ENCODE peak calls at places on chromosomes 1 and 21, in seven cellular contexts. C is activated T-cell treated with anti-CD3 and anti-CD28 coated beads, Interleukin-2, amount 50 U/mL, for 4 hours; H is stimulated activated CD8-positive, alpha-beta memory T cell treated with anti-CD3 and anti-CD28 coated beads, Interleukin-2, amount 100 ng/mL, for 1 hour; E is mammary epithelial cell; R is ACHN; A is Caki2; I is NCI-H146. N is an unnamed sample.

GRCh38 chr21:42545745-42546144 is 32.1 kb downstream of the SLC37A1 start:
- DNase-seq in H (no peak), E (no peak), I (no peak), C (no peak), A (no peak), R (no peak), N (no peak)

GRCh38 chr21:15520811-15521643 is 208.8 kb upstream of the USP25 start:
- DNase-seq in A (no peak), C (no peak), R (peak), H (no peak), E (no peak), I (no peak), N (no peak)

GRCh38 chr1:114002492-114003290 is 23.4 kb downstream of the OLFML3 start:
- DNase-seq in E (no peak), I (no peak), C (no peak), R (no peak), H (no peak), A (no peak), N (no peak)

GRCh38 chr1:59699227-59699847 is 115.4 kb upstream of the HOOK1 start:
- DNase-seq in C (peak), E (no peak), A (peak), I (peak), R (peak), H (no peak), N (no peak)

GRCh38 chr1:109214695-109215623 is 1.2 kb downstream of the SARS1 start:
- DNase-seq in H (no peak), C (peak), E (peak), I (peak), A (peak), R (peak), N (no peak)

GRCh38 chr1:2128189-2128901 is 66.2 kb downstream of the FAAP20 start:
- DNase-seq in R (no peak), E (no peak), H (no peak), C (no peak), I (no peak), A (no peak), N (no peak)

GRCh38 chr1:35850051-35850450 is 33.0 kb upstream of the AGO1 start:
- DNase-seq in I (no peak), H (no peak), C (no peak), R (no peak), A (no peak), E (no peak), N (no peak)

GRCh38 chr21:42164064-42164789 is 54.7 kb upstream of the ABCG1 start:
- DNase-seq in C (peak), R (peak), A (peak), H (peak), I (peak), E (peak), N (no peak)

GRCh38 chr1:90957497-90957896 is 64.3 kb downstream of the ZNF644 start:
- DNase-seq in E (no peak), C (no peak), A (no peak), R (no peak), H (no peak), I (no peak), N (no peak)

GRCh38 chr1:152050886-152051764 is 14.3 kb upstream of the S100A11 start:
- DNase-seq in R (no peak), H (no peak), C (no peak), I (no peak), A (peak), E (peak), N (no peak)

GRCh38 chr1:183764981-183765380 is 39.9 kb upstream of the RGL1 start:
- DNase-seq in A (no peak), E (peak), I (no peak), C (no peak), R (no peak), H (no peak), N (no peak)

GRCh38 chr1:178450871-178451270 is 45.9 kb downstream of the CLEC20A start:
- DNase-seq in A (no peak), I (no peak), C (no peak), E (no peak), R (no peak), H (no peak), N (no peak)

GRCh38 chr1:239899747-239900146 is 191.9 kb upstream of the FMN2 start:
- DNase-seq in I (no peak), H (no peak), E (no peak), A (no peak), R (no peak), C (no peak), N (no peak)

GRCh38 chr1:168693197-168693871 is 35.7 kb downstream of the DPT start:
- DNase-seq in H (no peak), E (no peak), I (no peak), C (no peak), A (peak), R (no peak), N (no peak)

GRCh38 chr1:57312869-57313268 is 111.0 kb downstream of the DAB1 start:
- DNase-seq in R (no peak), E (no peak), I (no peak), C (no peak), H (no peak), A (no peak), N (no peak)

GRCh38 chr1:228305721-228306152 is 97.9 kb downstream of the OBSCN start:
- DNase-seq in C (no peak), A (no peak), E (no peak), R (no peak), I (no peak), H (no peak), N (no peak)

GRCh38 chr1:204976666-204977065 is 66.3 kb upstream of the CNTN2 start:
- DNase-seq in R (no peak), E (no peak), H (no peak), I (no peak), C (no peak), A (no peak), N (no peak)

GRCh38 chr1:40530735-40531380 is 579 bp upstream of the ZNF684 start:
- DNase-seq in C (no peak), H (no peak), I (peak), A (no peak), E (no peak), R (no peak), N (no peak)

GRCh38 chr1:26353976-26354820 is at the start of gene CRYBG2:
- DNase-seq in H (no peak), C (no peak), A (no peak), R (no peak), I (no peak), E (peak), N (no peak)

GRCh38 chr1:35112668-35113067 is 33.5 kb downstream of the ZMYM1 start:
- DNase-seq in I (no peak), H (no peak), C (no peak), R (peak), A (no peak), E (no peak), N (no peak)

GRCh38 chr1:75233302-75233929 is 99.2 kb downstream of the LHX8 start:
- DNase-seq in R (peak), I (peak), A (peak), E (peak), H (no peak), C (no peak), N (no peak)

GRCh38 chr21:39630827-39631226 is 18.1 kb downstream of the B3GALT5 start:
- DNase-seq in R (peak), E (no peak), C (no peak), H (no peak), I (no peak), A (peak), N (no peak)

GRCh38 chr1:20343149-20343936 is 52.7 kb downstream of the VWA5B1 start:
- DNase-seq in R (no peak), I (no peak), A (peak), E (no peak), C (peak), H (no peak), N (no peak)